ENCODE peak calls at places on chromosome 7, in ten cellular contexts. Y, S, W, J, P, L, Q, F, R and G are unnamed samples.

GRCh38 chr7:19463581-19463980 is 245.3 kb downstream of the POLR1F start:
- DNase-seq in R (no peak), Y (no peak), Q (no peak), L (no peak), J (no peak), S (no peak), P (no peak), W (no peak), F (no peak), G (no peak)

GRCh38 chr7:39950473-39951155 is 558 bp downstream of the CDK13 start:
- DNase-seq in W (peak), S (peak), L (peak), F (no peak), Q (peak), Y (peak), J (peak), P (peak), R (peak), G (peak)

GRCh38 chr7:86991844-86992243 is 67.6 kb downstream of the ELAPOR2 start:
- DNase-seq in F (no peak), W (no peak), S (no peak), Y (peak), L (no peak), J (no peak), Q (no peak), P (no peak), R (no peak), G (peak)

GRCh38 chr7:104627516-104627915 is 299.1 kb downstream of the LHFPL3 start:
- DNase-seq in S (no peak), L (no peak), P (no peak), J (no peak), W (no peak), F (no peak), R (no peak), Q (no peak), Y (peak), G (peak)

GRCh38 chr7:93601363-93601762 is 26.8 kb upstream of the CALCR start:
- DNase-seq in Q (peak), S (no peak), P (no peak), L (no peak), J (no peak), F (no peak), W (no peak), R (no peak), Y (no peak), G (no peak)

GRCh38 chr7:28685660-28686417 is 272.3 kb downstream of the TRIL start:
- DNase-seq in J (no peak), P (peak), L (peak), W (peak), R (peak), F (peak), S (peak), Y (peak), Q (peak), G (peak)

GRCh38 chr7:128311003-128311402 is 32.7 kb downstream of the RBM28 start:
- DNase-seq in P (no peak), F (no peak), R (no peak), Q (no peak), S (no peak), L (no peak), Y (no peak), J (no peak), W (no peak), G (no peak)

GRCh38 chr7:36264123-36264916 is 111.3 kb downstream of the EEPD1 start:
- DNase-seq in F (no peak), J (no peak), Q (no peak), W (no peak), S (peak), Y (peak), L (no peak), R (no peak), P (no peak), G (no peak)

GRCh38 chr7:85828654-85829053 is 641.8 kb upstream of the SEMA3D start:
- DNase-seq in J (no peak), P (no peak), R (peak), Y (no peak), W (no peak), F (no peak), S (no peak), Q (no peak), L (no peak), G (no peak)

GRCh38 chr7:112080974-112081373 is 125.2 kb downstream of the DOCK4 start:
- DNase-seq in W (no peak), S (no peak), J (no peak), Y (peak), Q (no peak), L (no peak), F (no peak), P (no peak), R (no peak), G (peak)

GRCh38 chr7:132381742-132382472 is 194.4 kb downstream of the PLXNA4 start:
- DNase-seq in S (no peak), J (no peak), Q (no peak), F (no peak), R (no peak), L (no peak), W (no peak), Y (no peak), P (peak), G (no peak)

GRCh38 chr7:39733881-39734571 is 110.7 kb downstream of the RALA start:
- DNase-seq in W (no peak), J (no peak), L (no peak), Y (peak), Q (no peak), P (no peak), S (no peak), R (peak), F (no peak), G (peak)

GRCh38 chr7:132720835-132721234 is 144.6 kb upstream of the PLXNA4 start:
- DNase-seq in F (no peak), W (no peak), L (no peak), J (no peak), Q (no peak), R (no peak), P (no peak), S (no peak), Y (no peak), G (no peak)

GRCh38 chr7:66847879-66848810 is 72.9 kb upstream of the TMEM248 start:
- DNase-seq in L (no peak), Q (peak), S (no peak), F (no peak), W (no peak), P (no peak), R (peak), Y (peak), J (no peak), G (peak)

GRCh38 chr7:74174606-74175082 is 488 bp downstream of the EIF4H start:
- DNase-seq in R (peak), W (no peak), J (peak), Y (peak), F (peak), L (peak), Q (peak), P (peak), S (peak), G (peak)

GRCh38 chr7:115548756-115549155 is 481.8 kb downstream of the TFEC start:
- DNase-seq in S (no peak), R (no peak), F (no peak), L (no peak), Y (no peak), Q (no peak), J (no peak), W (no peak), P (no peak), G (no peak)

GRCh38 chr7:17062433-17063383 is 180.9 kb upstream of the AGR3 start:
- DNase-seq in L (no peak), J (no peak), R (no peak), W (no peak), Q (no peak), F (no peak), P (no peak), Y (no peak), S (no peak), G (no peak)

GRCh38 chr7:76054129-76055120 is 6.5 kb downstream of the MDH2 start:
- DNase-seq in F (no peak), W (no peak), Q (no peak), L (no peak), S (no peak), J (no peak), Y (peak), R (no peak), P (no peak), G (no peak)

GRCh38 chr7:30548762-30549344 is 44.2 kb upstream of the GGCT start:
- DNase-seq in L (peak), S (peak), F (peak), J (no peak), P (peak), Q (peak), W (peak), R (peak), Y (peak), G (peak)

GRCh38 chr7:37182011-37182478 is 266.6 kb downstream of the ELMO1 start:
- DNase-seq in F (peak), L (peak), W (peak), Q (peak), R (peak), J (peak), P (peak), Y (peak), S (peak), G (peak)

GRCh38 chr7:99828818-99829217 is 1.0 kb downstream of the CYP3A43 start:
- DNase-seq in F (no peak), Y (no peak), P (no peak), L (no peak), S (no peak), Q (no peak), J (no peak), W (no peak), R (no peak), G (no peak)

GRCh38 chr7:137096607-137097006 is 228.2 kb downstream of the CHRM2 start:
- DNase-seq in J (no peak), S (no peak), R (no peak), L (no peak), F (no peak), Q (no peak), P (no peak), Y (peak), W (no peak), G (no peak)

GRCh38 chr7:100406767-100407166 is 21.7 kb downstream of the ZCWPW1 start:
- DNase-seq in P (no peak), L (no peak), F (no peak), R (peak), Y (peak), Q (no peak), J (no peak), S (no peak), W (no peak), G (peak)

GRCh38 chr7:117048114-117048853 is 95.0 kb downstream of the ST7 start:
- DNase-seq in R (no peak), P (no peak), S (no peak), F (no peak), W (no peak), J (no peak), Q (no peak), L (no peak), Y (no peak), G (no peak)

GRCh38 chr7:159323359-159323758 is 178.7 kb upstream of the VIPR2 start:
- DNase-seq in Y (no peak), F (no peak), J (no peak), R (no peak), W (no peak), P (no peak), Q (no peak), L (no peak), S (no peak), G (no peak)

GRCh38 chr7:92134271-92135099 is at the start of gene CYP51A1:
- DNase-seq in Y (peak), S (peak), P (peak), W (peak), F (peak), J (peak), R (peak), L (peak), Q (peak), G (peak)

GRCh38 chr7:593324-594115 is 73.9 kb upstream of the PDGFA start:
- DNase-seq in L (no peak), R (no peak), J (no peak), P (no peak), Q (no peak), W (peak), Y (no peak), S (peak), F (no peak), G (no peak)